ENCODE peak calls at places on chromosomes 12 and 14, in eight cellular contexts. X is HFF-Myc; J is HCT116; D is B cell; S is CD8-positive, alpha-beta T cell; K is fibroblast of mammary gland; P is lung; Y is lower lobe of right lung. V is an unnamed sample.

GRCh38 chr12:54006700-54007220 is 2.0 kb upstream of the HOXC8 start:
- DNase-seq in X (no peak), J (no peak), D (no peak), S (no peak), K (no peak), P (no peak), Y (no peak), V (no peak)

GRCh38 chr14:94161979-94162378 is 12.1 kb upstream of the PPP4R4 start:
- DNase-seq in X (no peak), J (no peak), D (no peak), S (no peak), K (no peak), P (no peak), Y (no peak), V (no peak)

GRCh38 chr12:98572010-98572409 is 21.5 kb upstream of the SLC25A3 start:
- DNase-seq in X (no peak), J (no peak), D (no peak), S (no peak), K (no peak), P (no peak), Y (no peak), V (no peak)

GRCh38 chr14:99603471-99603933 is 505 bp downstream of the CCDC85C start:
- DNase-seq in X (no peak), J (no peak), D (no peak), S (peak), K (peak), P (no peak), Y (no peak), V (no peak)

GRCh38 chr14:70624972-70625371 is 16.7 kb upstream of the TTC9 start:
- DNase-seq in X (no peak), J (no peak), D (no peak), S (no peak), K (no peak), P (no peak), Y (no peak), V (no peak)

GRCh38 chr12:9951026-9951652 is 19.0 kb upstream of the CLEC2A start:
- DNase-seq in X (no peak), J (no peak), D (no peak), S (peak), K (no peak), P (no peak), Y (no peak), V (no peak)

GRCh38 chr12:25386823-25387134 is 136.1 kb upstream of the KRAS start:
- DNase-seq in X (no peak), J (no peak), D (no peak), S (no peak), K (no peak), P (no peak), Y (no peak), V (no peak)

GRCh38 chr14:24837280-24838046 is 203.5 kb upstream of the GZMB start:
- DNase-seq in X (no peak), J (no peak), D (no peak), S (no peak), K (peak), P (no peak), Y (no peak), V (no peak)

GRCh38 chr14:71647086-71647784 is 285.0 kb upstream of the RGS6 start:
- DNase-seq in X (no peak), J (peak), D (no peak), S (no peak), K (no peak), P (peak), Y (no peak), V (no peak)

GRCh38 chr14:51401756-51402155 is 161.7 kb downstream of the TMX1 start:
- DNase-seq in X (no peak), J (no peak), D (no peak), S (no peak), K (peak), P (no peak), Y (no peak), V (no peak)

GRCh38 chr12:52020539-52021336 is 14.0 kb downstream of the TAMALIN start:
- DNase-seq in X (no peak), J (no peak), D (peak), S (peak), K (peak), P (no peak), Y (no peak), V (no peak)

GRCh38 chr12:95997276-95997675 is 1.1 kb upstream of the HAL start:
- DNase-seq in X (no peak), J (no peak), D (no peak), S (no peak), K (no peak), P (no peak), Y (no peak), V (no peak)

GRCh38 chr12:95997911-95998510 is 1.9 kb upstream of the HAL start:
- DNase-seq in X (no peak), J (no peak), D (no peak), S (no peak), K (peak), P (no peak), Y (no peak), V (no peak)

GRCh38 chr12:95999484-95999883 is 3.3 kb upstream of the HAL start:
- DNase-seq in X (no peak), J (no peak), D (no peak), S (no peak), K (no peak), P (no peak), Y (no peak), V (no peak)

GRCh38 chr12:96000858-96001257 is 4.7 kb upstream of the HAL start:
- DNase-seq in X (no peak), J (no peak), D (no peak), S (no peak), K (no peak), P (no peak), Y (no peak), V (no peak)

DNA sequence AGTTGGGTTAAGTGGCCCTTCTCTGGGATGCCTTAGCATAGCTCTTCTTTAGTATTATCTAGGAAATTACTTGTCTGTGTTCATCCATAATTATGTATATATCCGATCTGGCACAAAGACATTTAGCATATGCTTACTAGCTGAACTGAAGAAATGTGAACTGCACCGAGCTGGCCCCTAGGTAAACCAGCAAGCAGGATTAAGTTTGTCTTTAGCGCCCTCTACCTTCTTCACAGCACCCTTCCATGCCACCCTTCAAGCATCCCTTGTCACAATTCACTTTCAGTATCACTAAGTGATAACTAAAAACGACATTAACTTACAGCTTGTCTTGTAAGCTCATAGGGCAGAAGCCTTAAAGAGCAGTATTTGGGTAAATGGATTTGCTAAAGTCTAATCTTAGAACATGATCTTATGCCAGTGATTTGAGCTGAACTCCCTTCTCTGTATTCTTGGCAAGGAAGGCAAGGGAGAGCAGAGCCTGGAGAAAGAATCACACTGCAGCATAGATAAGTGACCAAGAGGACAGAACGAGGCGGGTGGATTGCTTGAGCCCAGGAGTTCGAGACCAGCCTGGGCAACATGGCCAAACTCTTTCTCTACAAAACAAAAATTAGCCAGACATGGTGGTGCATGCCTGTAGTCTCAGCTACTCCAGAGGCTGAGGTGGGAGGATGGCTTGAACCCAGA is 2.6 kb upstream of the HAL start:
- DNase-seq in X (peak), J (peak), D (peak), S (peak), K (peak), P (peak), Y (no peak), V (no peak)
- TF ChIP-seq CTCF in X (peak), J (peak), D (peak), S (peak), K (peak), P (peak), Y (peak), V (peak)

GRCh38 chr12:127075981-127076380 is 1191.0 kb upstream of the TMEM132C start:
- DNase-seq in X (no peak), J (no peak), D (no peak), S (no peak), K (no peak), P (no peak), Y (no peak), V (no peak)

GRCh38 chr12:127078577-127079350 is 1188.2 kb upstream of the TMEM132C start:
- DNase-seq in X (no peak), J (no peak), D (no peak), S (no peak), K (no peak), P (no peak), Y (no peak), V (no peak)

GRCh38 chr12:127079636-127080035 is 1187.3 kb upstream of the TMEM132C start:
- DNase-seq in X (no peak), J (no peak), D (no peak), S (no peak), K (no peak), P (no peak), Y (no peak), V (no peak)

GRCh38 chr12:127081058-127081457 is 1185.9 kb upstream of the TMEM132C start:
- DNase-seq in X (no peak), J (no peak), D (no peak), S (no peak), K (no peak), P (no peak), Y (no peak), V (no peak)

DNA sequence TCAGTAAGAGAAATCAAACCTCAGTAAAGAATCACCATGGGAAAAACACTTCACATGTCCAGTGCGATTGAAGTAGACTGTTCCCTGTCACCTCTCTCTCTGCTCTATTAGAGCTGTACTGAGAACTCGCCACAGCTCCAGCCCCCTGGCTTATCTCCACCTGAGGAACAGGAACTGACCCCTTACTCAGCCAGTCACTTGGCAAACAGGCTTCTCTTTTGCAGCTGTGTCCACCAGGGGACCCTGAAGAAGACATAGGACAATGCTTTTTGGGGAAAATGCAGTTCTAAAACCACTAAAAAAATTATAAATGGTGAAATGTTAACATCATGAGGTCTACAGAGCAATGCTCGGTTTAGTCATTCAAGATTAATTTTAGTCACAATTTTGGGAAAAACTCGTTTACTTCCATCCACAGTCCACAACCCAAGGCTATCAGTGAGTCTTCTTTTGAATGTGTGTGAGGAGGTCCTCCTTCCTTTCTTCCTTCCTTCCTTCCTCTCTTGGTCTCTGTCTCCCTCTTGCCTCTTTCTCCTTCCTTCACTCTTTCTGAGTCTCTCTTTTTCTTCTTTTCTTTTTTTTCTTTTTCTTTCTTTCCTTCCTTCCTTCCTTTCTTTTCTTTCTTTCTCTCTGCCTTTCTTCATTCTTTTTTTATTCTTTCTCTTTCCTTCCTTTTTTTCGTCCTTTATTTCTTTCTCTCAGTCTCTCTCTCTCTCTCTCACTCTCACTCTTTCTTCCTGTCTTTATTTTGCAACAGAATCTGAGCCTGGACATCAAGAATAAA is 1189.5 kb upstream of the TMEM132C start:
- DNase-seq in X (no peak), J (no peak), D (no peak), S (no peak), K (no peak), P (no peak), Y (no peak), V (no peak)
- TF ChIP-seq CTCF in X (no peak), J (peak), D (no peak), S (no peak), K (no peak), P (no peak), Y (no peak), V (no peak)

GRCh38 chr12:73659802-73660201 is 877.8 kb upstream of the ATXN7L3B start:
- DNase-seq in X (no peak), J (no peak), D (no peak), S (no peak), K (no peak), P (no peak), Y (no peak), V (no peak)

DNA sequence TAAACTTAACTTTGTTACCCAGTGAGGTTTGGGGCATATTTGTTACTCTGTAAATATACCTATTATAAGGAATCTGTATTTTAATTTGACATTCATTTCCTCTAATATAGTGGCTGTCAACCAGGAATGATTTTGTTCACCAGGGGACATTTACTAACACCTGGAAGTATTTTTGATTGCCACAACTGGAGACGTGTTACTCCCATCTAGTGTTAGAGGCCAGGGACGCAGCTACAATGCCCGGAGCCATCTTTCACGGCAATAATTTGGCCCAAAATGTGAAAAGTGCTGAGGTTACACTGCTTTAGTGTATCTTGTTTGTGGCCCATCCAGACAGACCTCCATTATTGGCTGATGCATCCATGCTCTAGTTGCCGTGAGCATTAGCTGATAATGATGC is 881.3 kb upstream of the ATXN7L3B start:
- DNase-seq in X (no peak), J (no peak), D (no peak), S (no peak), K (no peak), P (no peak), Y (no peak), V (no peak)
- TF ChIP-seq CTCF in X (no peak), J (peak), D (no peak), S (no peak), K (no peak), P (no peak), Y (no peak), V (no peak)

DNA sequence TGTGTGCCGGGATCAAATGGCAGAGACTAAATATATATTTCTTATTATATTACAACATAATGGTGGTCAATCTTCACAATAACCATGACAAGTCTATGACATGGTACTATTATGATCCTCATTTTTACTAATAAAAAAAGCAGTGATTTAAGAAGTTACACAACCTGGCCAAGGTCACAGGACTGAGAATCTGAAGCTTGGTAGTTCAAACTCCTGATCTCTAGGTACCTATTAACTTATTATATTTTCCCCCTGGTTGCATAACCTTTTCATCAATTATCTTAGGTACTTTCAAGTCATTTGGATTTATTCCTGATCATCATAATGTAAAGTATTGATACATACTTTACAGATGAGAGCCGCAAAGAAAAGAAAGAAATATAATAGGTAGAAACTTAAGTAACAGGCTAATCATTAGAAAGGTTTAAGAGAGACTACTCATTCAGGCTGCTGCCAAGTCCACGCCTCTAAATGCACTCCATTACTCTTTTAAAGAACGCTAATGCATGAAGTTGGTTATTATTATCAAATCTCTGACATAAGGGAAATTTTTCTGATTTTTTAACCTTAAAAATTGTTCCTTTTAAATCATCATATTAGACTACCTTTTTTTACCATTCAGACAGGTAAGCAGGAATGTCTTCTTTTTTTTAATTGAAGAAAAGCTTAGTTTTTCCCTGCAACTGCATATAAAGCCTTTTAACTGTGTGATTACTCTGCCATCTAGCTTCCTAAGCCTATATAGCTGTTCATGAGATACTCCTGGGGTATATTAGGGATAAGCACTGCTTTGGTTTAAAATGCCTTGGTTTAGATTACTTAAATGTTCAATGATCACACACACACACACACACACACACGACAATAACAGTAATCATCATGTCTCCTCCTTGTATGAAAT is 35.6 kb downstream of the RPS29 start:
- DNase-seq in X (no peak), J (peak), D (no peak), S (no peak), K (peak), P (no peak), Y (no peak), V (no peak)
- TF ChIP-seq CTCF in X (peak), J (peak), D (no peak), S (no peak), K (peak), P (no peak), Y (no peak), V (peak)

GRCh38 chr12:43337571-43338497 is 214.2 kb downstream of the ADAMTS20 start:
- DNase-seq in X (no peak), J (no peak), D (no peak), S (no peak), K (peak), P (no peak), Y (no peak), V (no peak)

GRCh38 chr12:43333650-43334043 is 218.4 kb downstream of the ADAMTS20 start:
- DNase-seq in X (no peak), J (no peak), D (no peak), S (no peak), K (no peak), P (no peak), Y (no peak), V (no peak)

GRCh38 chr12:43338848-43339526 is 213.0 kb downstream of the ADAMTS20 start:
- DNase-seq in X (peak), J (peak), D (no peak), S (no peak), K (peak), P (no peak), Y (no peak), V (no peak)

GRCh38 chr12:43332977-43333649 is 218.9 kb downstream of the ADAMTS20 start:
- DNase-seq in X (no peak), J (no peak), D (no peak), S (no peak), K (peak), P (no peak), Y (no peak), V (no peak)

GRCh38 chr12:43336962-43337555 is 214.9 kb downstream of the ADAMTS20 start:
- DNase-seq in X (no peak), J (peak), D (no peak), S (no peak), K (peak), P (no peak), Y (no peak), V (no peak)
- TF ChIP-seq CTCF in X (peak), J (peak), D (peak), S (no peak), K (peak), P (no peak), Y (peak), V (peak)

V was measured in chondrocyte.